ENCODE peak calls at places on chromosomes 5 and 9, in four cellular contexts. X, W, I and D are unnamed samples.

GRCh38 chr5:37249820-37250175 is 622 bp upstream of the CPLANE1 start:
- DNase-seq in W (no peak), I (peak), X (no peak), D (no peak)

GRCh38 chr9:4334439-4334838 is 34.6 kb upstream of the GLIS3 start:
- DNase-seq in X (no peak), I (no peak), W (no peak), D (no peak)

GRCh38 chr9:36731576-36731975 is 158.9 kb downstream of the MELK start:
- DNase-seq in W (no peak), I (no peak), X (no peak), D (no peak)

GRCh38 chr5:41083306-41083705 is 12.2 kb upstream of the MROH2B start:
- DNase-seq in I (no peak), W (no peak), X (no peak), D (no peak)

GRCh38 chr5:54440456-54440893 is 15.0 kb upstream of the HSPB3 start:
- DNase-seq in W (peak), I (no peak), X (no peak), D (no peak)

GRCh38 chr9:115229496-115229895 is 111.5 kb upstream of the TNC start:
- DNase-seq in I (no peak), X (no peak), W (no peak), D (no peak)

GRCh38 chr9:130997925-130998595 is 10.9 kb upstream of the LAMC3 start:
- DNase-seq in X (peak), I (no peak), W (peak), D (no peak)

GRCh38 chr5:53331463-53331862 is 149.0 kb upstream of the FST start:
- DNase-seq in W (no peak), I (no peak), X (no peak), D (no peak)

GRCh38 chr9:15154677-15155076 is 152.3 kb downstream of the TTC39B start:
- DNase-seq in W (no peak), X (no peak), I (no peak), D (no peak)

GRCh38 chr9:1050125-1050895 is at the start of gene DMRT2:
- DNase-seq in X (no peak), I (peak), W (peak), D (no peak)

GRCh38 chr5:58759745-58760144 is 176.9 kb downstream of the RAB3C start:
- DNase-seq in X (peak), W (no peak), I (no peak), D (no peak)